ENCODE peak calls at places on chromosome 1, in seven cellular contexts. One of them, this sample, is unnamed.

GRCh38 chr1:84698151-84698651 is 7.9 kb upstream of the SSX2IP start:
- DNase-seq in HCT116: no peak
- DNase-seq in SK-N-SH: no peak
- DNase-seq in H1: no peak
- DNase-seq in GM12878: no peak
- DNase-seq in HepG2: no peak
- DNase-seq in K562: no peak
- DNase-seq in this sample: no peak

GRCh38 chr1:108082006-108082405 is 117.0 kb upstream of the VAV3 start:
- DNase-seq in HCT116: no peak
- DNase-seq in GM12878: no peak
- DNase-seq in HepG2: no peak
- DNase-seq in SK-N-SH: no peak
- DNase-seq in K562: no peak
- DNase-seq in H1: no peak
- DNase-seq in this sample: no peak

GRCh38 chr1:190602325-190602724 is 124.7 kb upstream of the BRINP3 start:
- DNase-seq in HepG2: no peak
- DNase-seq in H1: no peak
- DNase-seq in SK-N-SH: no peak
- DNase-seq in K562: peak; percentile 20
- DNase-seq in HCT116: no peak
- DNase-seq in GM12878: no peak
- DNase-seq in this sample: no peak

GRCh38 chr1:241985787-241986186 is 13.1 kb downstream of the MAP1LC3C start:
- DNase-seq in K562: peak; percentile 70
- DNase-seq in GM12878: no peak
- DNase-seq in HepG2: peak; percentile 47
- DNase-seq in H1: peak; percentile 68
- DNase-seq in HCT116: peak; percentile 38
- DNase-seq in SK-N-SH: peak; percentile 55
- DNase-seq in this sample: peak; percentile 69

GRCh38 chr1:40039245-40039756 is 1.2 kb upstream of the CAP1 start:
- DNase-seq in SK-N-SH: no peak
- DNase-seq in K562: no peak
- DNase-seq in H1: no peak
- DNase-seq in HCT116: no peak
- DNase-seq in HepG2: no peak
- DNase-seq in GM12878: no peak
- DNase-seq in this sample: no peak

GRCh38 chr1:110309139-110309538 is 30.0 kb upstream of the RBM15 start:
- DNase-seq in H1: no peak
- DNase-seq in SK-N-SH: no peak
- DNase-seq in HepG2: no peak
- DNase-seq in GM12878: no peak
- DNase-seq in HCT116: no peak
- DNase-seq in K562: peak; percentile 18
- DNase-seq in this sample: no peak

GRCh38 chr1:5721634-5722215 is 270.5 kb downstream of the NPHP4 start:
- DNase-seq in HepG2: no peak
- DNase-seq in HCT116: peak; percentile 10
- DNase-seq in H1: no peak
- DNase-seq in SK-N-SH: no peak
- DNase-seq in K562: no peak
- DNase-seq in GM12878: no peak
- DNase-seq in this sample: no peak

GRCh38 chr1:227996187-227996950 is 10.4 kb upstream of the WNT3A start:
- DNase-seq in HepG2: no peak
- DNase-seq in K562: no peak
- DNase-seq in H1: no peak
- DNase-seq in GM12878: no peak
- DNase-seq in HCT116: no peak
- DNase-seq in SK-N-SH: no peak
- DNase-seq in this sample: no peak

GRCh38 chr1:16727190-16728111 is 12.9 kb upstream of the RNU1-4 start:
- DNase-seq in H1: peak; percentile 79
- DNase-seq in GM12878: peak; percentile 42
- DNase-seq in HepG2: peak; percentile 57
- DNase-seq in HCT116: peak; percentile 100
- DNase-seq in SK-N-SH: peak; percentile 29
- DNase-seq in K562: peak; percentile 58
- DNase-seq in this sample: no peak
- TF ChIP-seq JUND in H1: no peak
- TF ChIP-seq JUND in GM12878: peak; percentile 4
- TF ChIP-seq JUND in HepG2: no peak
- TF ChIP-seq JUND in HCT116: no peak
- TF ChIP-seq JUND in SK-N-SH: no peak
- TF ChIP-seq JUND in K562: no peak
- TF ChIP-seq JUND in this sample: no peak

DNA sequence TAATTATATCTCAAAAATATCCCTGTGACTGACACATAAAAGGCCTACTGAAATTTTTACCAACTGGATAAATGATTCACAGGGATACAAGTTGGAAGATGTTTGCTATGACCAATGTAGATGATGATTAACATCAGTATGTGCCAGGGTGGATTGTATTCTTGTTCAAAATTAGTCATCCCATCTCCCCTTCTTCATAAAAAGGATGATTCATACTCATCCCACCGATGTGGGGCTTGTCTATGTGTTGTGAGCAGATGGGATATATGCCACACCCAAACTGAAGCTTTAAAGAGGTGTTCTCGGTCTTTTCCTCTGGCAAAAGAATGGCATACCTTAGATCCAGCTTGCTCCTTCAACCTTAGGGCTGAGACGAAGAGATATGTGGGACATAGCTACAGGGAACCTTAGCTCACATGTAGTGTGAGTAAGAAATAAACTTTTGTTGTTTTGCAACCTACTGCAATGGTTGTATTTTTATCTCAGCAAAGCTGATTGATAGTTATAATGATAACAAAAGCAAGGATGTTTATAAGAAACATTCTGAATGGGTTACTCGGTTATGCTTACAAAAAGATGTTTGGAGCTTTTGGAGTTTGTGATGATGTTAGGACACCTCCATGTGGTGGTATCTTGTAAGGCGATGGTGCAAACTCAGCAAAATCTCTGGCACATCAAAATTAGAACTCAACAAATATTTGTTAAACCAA is 29.4 kb downstream of the SPATA17 start:
- DNase-seq in HepG2: peak; percentile 8
- DNase-seq in K562: no peak
- DNase-seq in SK-N-SH: peak; percentile 18
- DNase-seq in HCT116: peak; percentile 62
- DNase-seq in H1: no peak
- DNase-seq in GM12878: no peak
- DNase-seq in this sample: no peak
- TF ChIP-seq JUND in HepG2: no peak
- TF ChIP-seq JUND in K562: no peak
- TF ChIP-seq JUND in SK-N-SH: peak; percentile 64
- TF ChIP-seq JUND in HCT116: peak; percentile 47
- TF ChIP-seq JUND in H1: no peak
- TF ChIP-seq JUND in GM12878: no peak
- TF ChIP-seq JUND in this sample: no peak

GRCh38 chr1:206787956-206788355 is 15.7 kb upstream of the IL10 start:
- DNase-seq in HCT116: no peak
- DNase-seq in SK-N-SH: no peak
- DNase-seq in K562: no peak
- DNase-seq in HepG2: no peak
- DNase-seq in GM12878: no peak
- DNase-seq in H1: no peak
- DNase-seq in this sample: no peak

GRCh38 chr1:206788487-206789050 is 16.3 kb upstream of the IL10 start:
- DNase-seq in SK-N-SH: no peak
- DNase-seq in GM12878: no peak
- DNase-seq in H1: no peak
- DNase-seq in HCT116: no peak
- DNase-seq in HepG2: no peak
- DNase-seq in K562: no peak
- DNase-seq in this sample: no peak

GRCh38 chr1:206784471-206784903 is 12.2 kb upstream of the IL10 start:
- DNase-seq in HepG2: no peak
- DNase-seq in HCT116: no peak
- DNase-seq in GM12878: no peak
- DNase-seq in SK-N-SH: no peak
- DNase-seq in K562: no peak
- DNase-seq in H1: no peak
- DNase-seq in this sample: no peak

GRCh38 chr1:206785366-206785765 is 13.1 kb upstream of the IL10 start:
- DNase-seq in H1: no peak
- DNase-seq in GM12878: no peak
- DNase-seq in HepG2: no peak
- DNase-seq in K562: no peak
- DNase-seq in SK-N-SH: no peak
- DNase-seq in HCT116: no peak
- DNase-seq in this sample: no peak

DNA sequence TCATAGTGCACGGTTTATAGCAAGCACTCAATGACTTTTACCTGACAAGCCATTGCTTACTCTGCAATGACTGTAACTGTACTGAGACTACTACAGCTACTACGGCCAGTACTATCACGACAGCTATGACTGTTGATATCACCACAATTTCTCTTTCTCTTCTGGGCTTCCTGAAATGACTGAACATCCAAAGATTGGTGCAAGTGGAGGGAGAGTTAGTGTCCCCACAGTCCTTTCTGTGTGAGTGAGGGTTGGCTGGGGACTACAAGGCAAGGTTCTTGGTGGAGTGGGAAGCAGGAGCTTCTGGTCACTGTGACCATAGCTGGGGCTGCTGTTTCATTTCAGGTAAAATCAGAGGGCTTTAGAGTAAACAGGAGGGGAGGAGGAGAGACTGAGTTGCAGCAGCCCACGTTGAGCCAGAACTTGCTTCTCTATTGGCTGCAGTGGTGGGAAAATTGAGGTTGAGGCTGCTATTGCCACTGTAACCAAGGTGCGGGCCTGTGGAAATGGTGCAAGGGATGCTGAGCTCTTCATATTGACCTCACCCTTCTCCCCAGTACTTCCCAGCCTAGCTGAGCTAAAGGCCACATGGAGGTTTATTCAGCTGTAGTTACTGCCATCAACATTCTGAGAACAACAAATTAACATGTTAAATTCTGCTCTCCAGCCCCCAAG is 14.1 kb upstream of the IL10 start:
- DNase-seq in SK-N-SH: no peak
- DNase-seq in K562: no peak
- DNase-seq in HCT116: no peak
- DNase-seq in GM12878: no peak
- DNase-seq in HepG2: no peak
- DNase-seq in H1: no peak
- DNase-seq in this sample: no peak
- TF ChIP-seq JUND in SK-N-SH: no peak
- TF ChIP-seq JUND in K562: no peak
- TF ChIP-seq JUND in HCT116: no peak
- TF ChIP-seq JUND in GM12878: no peak
- TF ChIP-seq JUND in HepG2: no peak
- TF ChIP-seq JUND in H1: no peak
- TF ChIP-seq JUND in this sample: no peak

GRCh38 chr1:47571161-47571560 is 133.3 kb downstream of the FOXD2 start:
- DNase-seq in HCT116: no peak
- DNase-seq in SK-N-SH: no peak
- DNase-seq in K562: no peak
- DNase-seq in H1: no peak
- DNase-seq in GM12878: no peak
- DNase-seq in HepG2: no peak
- DNase-seq in this sample: no peak
- TF ChIP-seq JUND in HCT116: no peak
- TF ChIP-seq JUND in SK-N-SH: no peak
- TF ChIP-seq JUND in K562: no peak
- TF ChIP-seq JUND in H1: no peak
- TF ChIP-seq JUND in GM12878: no peak
- TF ChIP-seq JUND in HepG2: no peak
- TF ChIP-seq JUND in this sample: no peak

GRCh38 chr1:169110265-169110664 is 3.8 kb downstream of the ATP1B1 start:
- DNase-seq in HCT116: no peak
- DNase-seq in GM12878: no peak
- DNase-seq in HepG2: no peak
- DNase-seq in K562: no peak
- DNase-seq in H1: no peak
- DNase-seq in SK-N-SH: no peak
- DNase-seq in this sample: no peak

GRCh38 chr1:169110691-169111447 is 4.4 kb downstream of the ATP1B1 start:
- DNase-seq in H1: no peak
- DNase-seq in GM12878: no peak
- DNase-seq in HepG2: no peak
- DNase-seq in K562: no peak
- DNase-seq in HCT116: no peak
- DNase-seq in SK-N-SH: peak; percentile 38
- DNase-seq in this sample: no peak

GRCh38 chr1:169111472-169111871 is 5.0 kb downstream of the ATP1B1 start:
- DNase-seq in K562: no peak
- DNase-seq in H1: no peak
- DNase-seq in GM12878: no peak
- DNase-seq in SK-N-SH: no peak
- DNase-seq in HCT116: no peak
- DNase-seq in HepG2: no peak
- DNase-seq in this sample: no peak

GRCh38 chr1:169113613-169114119 is 7.2 kb downstream of the ATP1B1 start:
- DNase-seq in HepG2: peak; percentile 72
- DNase-seq in H1: no peak
- DNase-seq in HCT116: peak; percentile 91
- DNase-seq in GM12878: no peak
- DNase-seq in SK-N-SH: no peak
- DNase-seq in K562: no peak
- DNase-seq in this sample: peak; percentile 48

GRCh38 chr1:169112241-169112640 is 5.8 kb downstream of the ATP1B1 start:
- DNase-seq in HCT116: no peak
- DNase-seq in HepG2: no peak
- DNase-seq in H1: no peak
- DNase-seq in SK-N-SH: no peak
- DNase-seq in GM12878: no peak
- DNase-seq in K562: no peak
- DNase-seq in this sample: no peak
- TF ChIP-seq JUND in HCT116: no peak
- TF ChIP-seq JUND in HepG2: no peak
- TF ChIP-seq JUND in H1: no peak
- TF ChIP-seq JUND in SK-N-SH: no peak
- TF ChIP-seq JUND in GM12878: no peak
- TF ChIP-seq JUND in K562: no peak
- TF ChIP-seq JUND in this sample: no peak

This sample was measured in T47D.